ENCODE peak calls at places on chromosomes 5 and 9, in five cellular contexts. One of them, this sample, is unnamed.

GRCh38 chr9:26292943-26293342 is 599.7 kb downstream of the CAAP1 start:
- DNase-seq in NCI-H526 treated with DMSO at 0.1 percent for 48 hours: no peak
- DNase-seq in ELF-1: no peak
- DNase-seq in stimulated activated CD8-positive, alpha-beta memory T cell treated with anti-CD3 and anti-CD28 coated beads, Interleukin-12 subunit alpha, Interleukin-12 subunit beta, amount 100 ng/mL, for 4 hours: no peak
- DNase-seq in mucosa of descending colon: no peak
- DNase-seq in this sample: peak

GRCh38 chr5:149099920-149100319 is 37.1 kb upstream of the SH3TC2 start:
- DNase-seq in NCI-H526 treated with DMSO at 0.1 percent for 48 hours: no peak
- DNase-seq in ELF-1: no peak
- DNase-seq in stimulated activated CD8-positive, alpha-beta memory T cell treated with anti-CD3 and anti-CD28 coated beads, Interleukin-12 subunit alpha, Interleukin-12 subunit beta, amount 100 ng/mL, for 4 hours: no peak
- DNase-seq in mucosa of descending colon: no peak
- DNase-seq in this sample: no peak

GRCh38 chr9:37309136-37309535 is 113.4 kb upstream of the GRHPR start:
- DNase-seq in NCI-H526 treated with DMSO at 0.1 percent for 48 hours: no peak
- DNase-seq in ELF-1: peak
- DNase-seq in stimulated activated CD8-positive, alpha-beta memory T cell treated with anti-CD3 and anti-CD28 coated beads, Interleukin-12 subunit alpha, Interleukin-12 subunit beta, amount 100 ng/mL, for 4 hours: no peak
- DNase-seq in mucosa of descending colon: peak
- DNase-seq in this sample: peak

GRCh38 chr5:104096451-104096850 is 533.9 kb upstream of the NUDT12 start:
- DNase-seq in NCI-H526 treated with DMSO at 0.1 percent for 48 hours: no peak
- DNase-seq in ELF-1: no peak
- DNase-seq in stimulated activated CD8-positive, alpha-beta memory T cell treated with anti-CD3 and anti-CD28 coated beads, Interleukin-12 subunit alpha, Interleukin-12 subunit beta, amount 100 ng/mL, for 4 hours: no peak
- DNase-seq in mucosa of descending colon: no peak
- DNase-seq in this sample: no peak

GRCh38 chr5:138305797-138306196 is 25.8 kb downstream of the CDC25C start:
- DNase-seq in NCI-H526 treated with DMSO at 0.1 percent for 48 hours: no peak
- DNase-seq in ELF-1: no peak
- DNase-seq in stimulated activated CD8-positive, alpha-beta memory T cell treated with anti-CD3 and anti-CD28 coated beads, Interleukin-12 subunit alpha, Interleukin-12 subunit beta, amount 100 ng/mL, for 4 hours: no peak
- DNase-seq in mucosa of descending colon: no peak
- DNase-seq in this sample: no peak

GRCh38 chr5:81525690-81526089 is 131.8 kb upstream of the ACOT12 start:
- DNase-seq in NCI-H526 treated with DMSO at 0.1 percent for 48 hours: no peak
- DNase-seq in ELF-1: no peak
- DNase-seq in stimulated activated CD8-positive, alpha-beta memory T cell treated with anti-CD3 and anti-CD28 coated beads, Interleukin-12 subunit alpha, Interleukin-12 subunit beta, amount 100 ng/mL, for 4 hours: no peak
- DNase-seq in mucosa of descending colon: no peak
- DNase-seq in this sample: peak

GRCh38 chr5:150605546-150605945 is 34.9 kb upstream of the SYNPO start:
- DNase-seq in NCI-H526 treated with DMSO at 0.1 percent for 48 hours: no peak
- DNase-seq in ELF-1: no peak
- DNase-seq in stimulated activated CD8-positive, alpha-beta memory T cell treated with anti-CD3 and anti-CD28 coated beads, Interleukin-12 subunit alpha, Interleukin-12 subunit beta, amount 100 ng/mL, for 4 hours: no peak
- DNase-seq in mucosa of descending colon: no peak
- DNase-seq in this sample: no peak

GRCh38 chr5:90386099-90386710 is 23.4 kb downstream of the CETN3 start:
- DNase-seq in NCI-H526 treated with DMSO at 0.1 percent for 48 hours: no peak
- DNase-seq in ELF-1: no peak
- DNase-seq in stimulated activated CD8-positive, alpha-beta memory T cell treated with anti-CD3 and anti-CD28 coated beads, Interleukin-12 subunit alpha, Interleukin-12 subunit beta, amount 100 ng/mL, for 4 hours: no peak
- DNase-seq in mucosa of descending colon: no peak
- DNase-seq in this sample: peak

GRCh38 chr5:157718529-157718928 is 12.7 kb upstream of the THG1L start:
- DNase-seq in NCI-H526 treated with DMSO at 0.1 percent for 48 hours: no peak
- DNase-seq in ELF-1: peak
- DNase-seq in stimulated activated CD8-positive, alpha-beta memory T cell treated with anti-CD3 and anti-CD28 coated beads, Interleukin-12 subunit alpha, Interleukin-12 subunit beta, amount 100 ng/mL, for 4 hours: no peak
- DNase-seq in mucosa of descending colon: peak
- DNase-seq in this sample: peak

This sample was measured in PC-3.